ENCODE peak calls at places on chromosomes 5 and 9, in nine cellular contexts. V is ovary, O is C1 segment of cervical spinal cord, R is sigmoid colon, W is A549, Q is iPS-NIHi11, N is mucosa of descending colon, X is lung, K is SHP77. A is an unnamed sample.

GRCh38 chr9:3909966-3910650 is 384.3 kb upstream of the RFX3 start:
- DNase-seq in X (no peak), K (no peak), N (no peak), O (no peak), Q (no peak), V (no peak), W (no peak), R (no peak), A (no peak)

GRCh38 chr5:141574122-141574510 is 44.7 kb downstream of the DIAPH1 start:
- DNase-seq in X (no peak), O (no peak), R (no peak), Q (no peak), V (no peak), N (no peak), K (no peak), W (no peak), A (no peak)

GRCh38 chr9:89536618-89537017 is 38.7 kb upstream of the SEMA4D start:
- DNase-seq in O (no peak), N (no peak), W (no peak), V (no peak), K (no peak), Q (no peak), R (no peak), X (no peak), A (no peak)

GRCh38 chr5:125316386-125316785 is 569.9 kb upstream of the ZNF608 start:
- DNase-seq in W (no peak), O (no peak), K (no peak), Q (no peak), N (no peak), V (no peak), R (no peak), X (no peak), A (no peak)

GRCh38 chr5:168334161-168335094 is 43.0 kb downstream of the WWC1 start:
- DNase-seq in V (peak), O (no peak), K (no peak), Q (peak), R (peak), N (no peak), W (peak), X (no peak), A (no peak)

GRCh38 chr5:113059232-113059805 is 82.7 kb downstream of the DCP2 start:
- DNase-seq in V (no peak), Q (no peak), R (no peak), W (no peak), N (no peak), O (no peak), K (no peak), X (no peak), A (peak)

GRCh38 chr5:159902444-159903121 is 13.7 kb upstream of the ADRA1B start:
- DNase-seq in W (peak), R (no peak), X (no peak), O (no peak), K (peak), N (no peak), Q (no peak), V (no peak), A (no peak)

GRCh38 chr5:168364738-168365550 is 73.5 kb downstream of the WWC1 start:
- DNase-seq in V (no peak), Q (peak), K (no peak), O (peak), X (peak), N (no peak), R (no peak), W (no peak), A (no peak)

GRCh38 chr5:168592014-168592368 is 12.8 kb upstream of the PANK3 start:
- DNase-seq in X (no peak), N (peak), W (no peak), K (no peak), R (no peak), Q (no peak), O (no peak), V (no peak), A (no peak)

GRCh38 chr9:131402073-131402472 is 8.2 kb downstream of the PRRC2B start:
- DNase-seq in K (peak), X (no peak), O (no peak), Q (no peak), V (no peak), R (no peak), W (no peak), N (no peak), A (no peak)

GRCh38 chr5:74660863-74661262 is 20.3 kb upstream of the ENC1 start:
- DNase-seq in O (no peak), R (no peak), X (no peak), N (no peak), Q (no peak), K (no peak), W (no peak), V (no peak), A (no peak)

GRCh38 chr5:1722877-1723276 is 76.8 kb downstream of the MRPL36 start:
- DNase-seq in N (no peak), V (no peak), Q (no peak), O (no peak), X (peak), K (no peak), R (no peak), W (no peak), A (no peak)

GRCh38 chr5:129670944-129671343 is 77.0 kb upstream of the MINAR2 start:
- DNase-seq in K (no peak), W (no peak), O (no peak), X (no peak), V (no peak), Q (no peak), R (no peak), N (no peak), A (no peak)

GRCh38 chr5:95068303-95068702 is 216.6 kb downstream of the MCTP1 start:
- DNase-seq in K (no peak), N (no peak), O (no peak), W (no peak), Q (no peak), R (no peak), X (no peak), V (no peak), A (no peak)

A was measured in HEK293T.